ENCODE peak calls at places on chromosome 22, in eight cellular contexts. P is caudate nucleus, A is aorta, S is PC-3, Q is cardiac muscle cell, L is AG04450, M is RWPE1, H is IMR-90. Z is an unnamed sample.

GRCh38 chr22:39315389-39315788 is 4.0 kb downstream of the RPL3 start:
- DNase-seq in P (no peak), A (no peak), S (no peak), Q (peak), L (no peak), M (no peak), H (no peak), Z (no peak)

GRCh38 chr22:37747090-37747714 is 50.4 kb downstream of the TRIOBP start:
- DNase-seq in P (no peak), A (peak), S (peak), Q (peak), L (no peak), M (no peak), H (peak), Z (no peak)

GRCh38 chr22:28958611-28959010 is 75.2 kb downstream of the ZNRF3 start:
- DNase-seq in P (no peak), A (no peak), S (no peak), Q (peak), L (no peak), M (no peak), H (peak), Z (no peak)

GRCh38 chr22:50303515-50303847 is 4.0 kb downstream of the PLXNB2 start:
- DNase-seq in P (no peak), A (peak), S (no peak), Q (no peak), L (no peak), M (no peak), H (no peak), Z (no peak)

GRCh38 chr22:50012201-50013181 is at the start of gene IL17REL:
- DNase-seq in P (no peak), A (no peak), S (peak), Q (peak), L (no peak), M (no peak), H (peak), Z (no peak)

GRCh38 chr22:49678137-49678841 is 149.4 kb downstream of the BRD1 start:
- DNase-seq in P (no peak), A (no peak), S (no peak), Q (no peak), L (no peak), M (no peak), H (no peak), Z (no peak)

GRCh38 chr22:37968452-37969251 is 15.2 kb downstream of the POLR2F start:
- DNase-seq in P (peak), A (no peak), S (no peak), Q (no peak), L (no peak), M (no peak), H (no peak), Z (no peak)

GRCh38 chr22:35317680-35318290 is 18.1 kb downstream of the TOM1 start:
- DNase-seq in P (no peak), A (peak), S (no peak), Q (no peak), L (no peak), M (no peak), H (no peak), Z (no peak)

GRCh38 chr22:49349841-49350381 is 477.8 kb downstream of the BRD1 start:
- DNase-seq in P (no peak), A (no peak), S (no peak), Q (no peak), L (no peak), M (no peak), H (no peak), Z (no peak)

GRCh38 chr22:44413211-44413610 is 84.8 kb downstream of the RTL6 start:
- DNase-seq in P (no peak), A (no peak), S (no peak), Q (no peak), L (no peak), M (no peak), H (no peak), Z (no peak)

GRCh38 chr22:49230194-49230577 is 597.5 kb downstream of the BRD1 start:
- DNase-seq in P (no peak), A (no peak), S (no peak), Q (no peak), L (no peak), M (no peak), H (no peak), Z (peak)

GRCh38 chr22:44335903-44336803 is 23.4 kb upstream of the SHISAL1 start:
- DNase-seq in P (no peak), A (no peak), S (peak), Q (no peak), L (no peak), M (no peak), H (no peak), Z (no peak)

GRCh38 chr22:48973694-48974041 is 854.0 kb downstream of the BRD1 start:
- DNase-seq in P (no peak), A (no peak), S (no peak), Q (no peak), L (no peak), M (no peak), H (no peak), Z (no peak)

GRCh38 chr22:43346521-43346929 is 3.4 kb upstream of the SCUBE1 start:
- DNase-seq in P (peak), A (peak), S (peak), Q (peak), L (no peak), M (peak), H (no peak), Z (peak)

GRCh38 chr22:36287881-36288515 is 35.1 kb downstream of the APOL1 start:
- DNase-seq in P (no peak), A (peak), S (no peak), Q (no peak), L (no peak), M (no peak), H (no peak), Z (no peak)

GRCh38 chr22:49310354-49310753 is 517.3 kb downstream of the BRD1 start:
- DNase-seq in P (no peak), A (no peak), S (no peak), Q (no peak), L (no peak), M (no peak), H (no peak), Z (no peak)

GRCh38 chr22:47568700-47569099 is 806.2 kb downstream of the TBC1D22A start:
- DNase-seq in P (no peak), A (no peak), S (no peak), Q (no peak), L (no peak), M (no peak), H (no peak), Z (no peak)

GRCh38 chr22:38083931-38084631 is at the start of gene SLC16A8:
- DNase-seq in P (no peak), A (peak), S (no peak), Q (no peak), L (no peak), M (no peak), H (no peak), Z (peak)

GRCh38 chr22:43755452-43755851 is 56.7 kb downstream of the EFCAB6 start:
- DNase-seq in P (no peak), A (no peak), S (no peak), Q (no peak), L (no peak), M (no peak), H (no peak), Z (no peak)

GRCh38 chr22:39872548-39872947 is 21.0 kb downstream of the ENTHD1 start:
- DNase-seq in P (no peak), A (no peak), S (no peak), Q (no peak), L (no peak), M (no peak), H (no peak), Z (no peak)

GRCh38 chr22:27318516-27318915 is 483.0 kb downstream of the MN1 start:
- DNase-seq in P (no peak), A (no peak), S (no peak), Q (peak), L (no peak), M (no peak), H (peak), Z (no peak)

GRCh38 chr22:50016988-50017700 is 4.6 kb upstream of the IL17REL start:
- DNase-seq in P (no peak), A (no peak), S (no peak), Q (no peak), L (no peak), M (peak), H (no peak), Z (no peak)

GRCh38 chr22:44684506-44685383 is 17.3 kb upstream of the PRR5 start:
- DNase-seq in P (no peak), A (peak), S (peak), Q (peak), L (peak), M (peak), H (peak), Z (peak)

GRCh38 chr22:37549704-37550059 is 10.6 kb upstream of the CDC42EP1 start:
- DNase-seq in P (peak), A (peak), S (no peak), Q (peak), L (no peak), M (no peak), H (peak), Z (no peak)

GRCh38 chr22:36701941-36702640 is 1.5 kb downstream of the CACNG2 start:
- DNase-seq in P (peak), A (no peak), S (no peak), Q (no peak), L (no peak), M (no peak), H (no peak), Z (no peak)

GRCh38 chr22:47053865-47054185 is 291.4 kb downstream of the TBC1D22A start:
- DNase-seq in P (no peak), A (no peak), S (peak), Q (peak), L (peak), M (no peak), H (peak), Z (no peak)

GRCh38 chr22:46866591-46866990 is 104.1 kb downstream of the TBC1D22A start:
- DNase-seq in P (no peak), A (no peak), S (peak), Q (peak), L (peak), M (peak), H (peak), Z (no peak)

GRCh38 chr22:38035530-38035885 is 21.7 kb upstream of the PICK1 start:
- DNase-seq in P (no peak), A (no peak), S (no peak), Q (no peak), L (no peak), M (no peak), H (no peak), Z (no peak)

GRCh38 chr22:49934144-49934890 is 15.9 kb downstream of the CRELD2 start:
- DNase-seq in P (no peak), A (peak), S (peak), Q (no peak), L (no peak), M (no peak), H (peak), Z (no peak)

GRCh38 chr22:24695958-24696511 is 78.5 kb downstream of the PIWIL3 start:
- DNase-seq in P (no peak), A (no peak), S (no peak), Q (peak), L (peak), M (no peak), H (peak), Z (no peak)

GRCh38 chr22:27195104-27195503 is 537.7 kb downstream of the MIAT start:
- DNase-seq in P (no peak), A (peak), S (no peak), Q (peak), L (no peak), M (no peak), H (peak), Z (no peak)

GRCh38 chr22:23845661-23846469 is 7.1 kb upstream of the DERL3 start:
- DNase-seq in P (no peak), A (no peak), S (no peak), Q (no peak), L (no peak), M (no peak), H (no peak), Z (no peak)

GRCh38 chr22:48594757-48595510 is 1232.7 kb downstream of the BRD1 start:
- DNase-seq in P (no peak), A (peak), S (no peak), Q (no peak), L (no peak), M (no peak), H (no peak), Z (no peak)

GRCh38 chr22:35437038-35437437 is 37.1 kb downstream of the MCM5 start:
- DNase-seq in P (no peak), A (no peak), S (peak), Q (no peak), L (no peak), M (peak), H (no peak), Z (no peak)

GRCh38 chr22:44668190-44668885 is 33.7 kb upstream of the PRR5 start:
- DNase-seq in P (no peak), A (no peak), S (no peak), Q (peak), L (no peak), M (no peak), H (no peak), Z (peak)

GRCh38 chr22:23826510-23827350 is 12.1 kb downstream of the DERL3 start:
- DNase-seq in P (no peak), A (peak), S (no peak), Q (no peak), L (no peak), M (no peak), H (peak), Z (no peak)

GRCh38 chr22:18070556-18071306 is 7.1 kb upstream of the PEX26 start:
- DNase-seq in P (no peak), A (peak), S (peak), Q (no peak), L (no peak), M (peak), H (no peak), Z (no peak)
- H3K27ac ChIP-seq in P (no peak), A (no peak), S (peak), Q (no peak), L (no peak), M (peak), H (no peak), Z (no peak)

DNA sequence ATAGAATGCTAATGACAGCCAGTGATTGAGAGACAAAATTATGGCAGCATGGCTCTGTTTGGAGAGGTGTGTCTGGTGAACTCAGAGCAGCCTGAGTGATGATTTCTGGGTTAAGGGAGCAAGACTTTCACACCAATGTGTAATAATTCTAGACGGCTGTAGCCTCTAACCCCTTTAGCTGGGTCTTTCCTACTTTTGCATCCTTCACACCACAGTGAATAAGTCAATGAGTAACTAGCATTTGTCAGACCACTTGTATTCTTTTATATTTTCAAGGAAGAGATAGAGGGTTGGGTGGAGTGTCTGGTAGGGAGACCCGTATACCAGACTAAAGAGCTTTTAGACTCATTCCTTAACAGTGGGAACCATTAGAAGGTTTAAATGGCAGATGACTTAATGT is 50.4 kb downstream of the ATXN10 start:
- DNase-seq in P (no peak), A (no peak), S (no peak), Q (no peak), L (no peak), M (no peak), H (no peak), Z (no peak)
- H3K27ac ChIP-seq in P (no peak), A (no peak), S (no peak), Q (no peak), L (no peak), M (no peak), H (no peak), Z (no peak)

GRCh38 chr22:30444632-30445437 is 19.3 kb downstream of the MTFP1 start:
- DNase-seq in P (peak), A (no peak), S (peak), Q (peak), L (no peak), M (peak), H (peak), Z (peak)
- H3K27ac ChIP-seq in P (peak), A (no peak), S (no peak), Q (no peak), L (no peak), M (no peak), H (no peak), Z (no peak)

DNA sequence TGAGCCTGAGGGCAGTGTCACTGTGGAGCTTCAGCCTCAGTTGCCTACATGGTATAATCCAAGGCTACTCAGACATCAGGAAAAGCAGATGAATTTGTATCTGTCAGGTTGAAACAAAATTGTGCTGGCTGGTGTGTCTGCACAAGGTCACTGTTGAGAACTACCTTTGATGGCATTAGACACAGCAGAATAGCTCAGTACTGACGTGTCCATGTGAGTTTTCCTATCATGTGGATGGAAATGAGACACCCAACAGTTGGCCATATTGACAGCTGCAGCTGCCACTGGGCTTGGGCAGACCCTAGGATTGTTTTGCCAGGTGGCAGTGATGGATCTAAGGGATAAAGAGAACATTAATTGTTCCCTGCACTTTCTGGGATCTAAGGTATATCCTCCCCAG is 15.8 kb downstream of the CCDC134 start:
- DNase-seq in P (no peak), A (no peak), S (no peak), Q (no peak), L (no peak), M (no peak), H (no peak), Z (no peak)
- H3K27ac ChIP-seq in P (no peak), A (no peak), S (no peak), Q (no peak), L (no peak), M (no peak), H (no peak), Z (no peak)

GRCh38 chr22:20169253-20169822 is 18.5 kb upstream of the CCDC188 start:
- DNase-seq in P (no peak), A (no peak), S (peak), Q (no peak), L (no peak), M (no peak), H (no peak), Z (no peak)
- H3K27ac ChIP-seq in P (no peak), A (no peak), S (no peak), Q (no peak), L (no peak), M (no peak), H (no peak), Z (no peak)

GRCh38 chr22:42074846-42075245 is 798 bp downstream of the PHETA2 start:
- DNase-seq in P (no peak), A (no peak), S (no peak), Q (no peak), L (no peak), M (no peak), H (no peak), Z (no peak)
- H3K27ac ChIP-seq in P (peak), A (peak), S (no peak), Q (no peak), L (peak), M (peak), H (peak), Z (no peak)

GRCh38 chr22:22817468-22818201 is 70.0 kb upstream of the IGLL5 start:
- DNase-seq in P (no peak), A (no peak), S (no peak), Q (no peak), L (no peak), M (no peak), H (no peak), Z (no peak)

GRCh38 chr22:22816766-22817410 is 70.7 kb upstream of the IGLL5 start:
- DNase-seq in P (no peak), A (no peak), S (no peak), Q (no peak), L (no peak), M (no peak), H (no peak), Z (no peak)

GRCh38 chr22:22814666-22815396 is 72.8 kb upstream of the IGLL5 start:
- DNase-seq in P (no peak), A (no peak), S (no peak), Q (no peak), L (no peak), M (no peak), H (no peak), Z (no peak)

GRCh38 chr22:22816171-22816514 is 71.5 kb upstream of the IGLL5 start:
- DNase-seq in P (no peak), A (no peak), S (no peak), Q (no peak), L (no peak), M (no peak), H (no peak), Z (no peak)

GRCh38 chr22:22815397-22816170 is 72.0 kb upstream of the IGLL5 start:
- DNase-seq in P (no peak), A (no peak), S (no peak), Q (no peak), L (no peak), M (no peak), H (no peak), Z (no peak)
- H3K27ac ChIP-seq in P (no peak), A (no peak), S (no peak), Q (no peak), L (no peak), M (no peak), H (no peak), Z (no peak)

DNA sequence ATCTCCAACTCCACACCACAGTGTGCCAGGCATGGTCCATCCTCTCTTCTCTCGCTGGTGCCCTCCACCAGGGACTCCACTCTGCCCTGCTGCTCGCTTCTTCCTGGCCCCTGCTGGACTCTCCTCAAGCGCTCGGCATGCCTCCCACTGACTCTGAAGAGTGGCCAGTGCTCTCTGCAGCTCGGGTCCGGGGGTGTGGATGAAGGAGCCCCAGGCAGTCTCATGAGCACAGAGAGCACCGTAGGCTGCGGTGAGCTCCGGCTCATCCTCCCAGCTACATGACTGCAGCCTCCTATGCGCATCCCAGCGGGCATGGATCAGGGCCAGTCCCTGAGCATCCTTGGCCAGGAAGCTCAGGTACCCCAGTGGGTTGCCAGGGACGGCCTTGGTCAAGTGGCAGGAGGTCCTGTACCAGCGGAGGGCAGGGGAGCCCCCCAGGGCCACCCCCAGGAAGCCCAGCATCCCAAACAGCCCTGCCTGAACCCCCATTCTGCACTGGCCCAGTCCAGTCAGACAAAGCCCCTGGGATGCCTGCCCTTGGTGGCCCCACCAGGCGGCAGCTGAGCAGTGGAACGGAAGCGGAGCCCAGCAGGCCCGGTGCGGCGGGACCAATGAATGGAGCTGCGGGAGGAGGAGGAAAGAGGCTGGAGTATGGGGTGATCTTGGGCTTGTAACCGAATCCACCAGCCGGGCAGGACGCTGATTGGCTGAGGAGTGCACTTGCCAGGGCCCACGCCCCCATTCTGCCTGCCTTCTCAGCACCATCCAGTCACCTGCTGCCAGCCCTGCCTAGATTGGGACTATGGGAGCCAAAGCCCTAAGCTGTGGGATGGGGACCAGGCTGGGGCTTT is at the start of gene PLA2G3:
- DNase-seq in P (no peak), A (no peak), S (no peak), Q (peak), L (no peak), M (no peak), H (peak), Z (peak)
- H3K27ac ChIP-seq in P (no peak), A (no peak), S (no peak), Q (peak), L (no peak), M (no peak), H (no peak), Z (peak)

DNA sequence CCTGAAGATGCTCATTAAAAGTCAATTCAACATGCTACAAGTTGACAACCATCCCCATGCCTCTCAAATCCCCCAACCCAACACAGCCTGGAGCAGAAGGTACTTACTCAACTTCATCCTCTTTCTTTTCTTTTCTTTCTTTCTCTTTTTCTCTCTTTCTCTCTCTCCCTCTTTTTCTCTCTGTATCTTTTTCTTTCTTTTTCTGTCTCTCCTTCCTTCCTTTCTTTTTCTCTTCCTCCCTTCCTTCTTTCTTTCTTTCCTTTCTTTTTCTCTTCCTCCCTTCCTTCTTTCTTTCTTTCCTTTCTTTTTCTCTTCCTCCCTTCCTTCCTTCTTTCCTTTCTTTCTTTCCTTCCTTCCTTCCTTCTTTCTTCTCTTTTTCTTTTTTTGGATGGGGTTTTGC is 135.7 kb upstream of the SEZ6L start:
- DNase-seq in P (no peak), A (no peak), S (no peak), Q (no peak), L (no peak), M (no peak), H (no peak), Z (no peak)
- H3K27ac ChIP-seq in P (no peak), A (no peak), S (no peak), Q (no peak), L (no peak), M (no peak), H (no peak), Z (no peak)